ENCODE peak calls at places on chromosome 16, in five cellular contexts. F is HepG2, S is HCT116, W is pancreas, Q is stomach. P is an unnamed sample. For H3K36me3, the result is how much of the 10 kb centered on the place peaks cover.

GRCh38 chr16:31397701-31398100 is 4.6 kb downstream of the ITGAD start:
- DNase-seq in F (no peak), Q (no peak), S (no peak), W (no peak), P (no peak)

GRCh38 chr16:8611122-8611521 is 10.4 kb upstream of the METTL22 start:
- DNase-seq in S (no peak), W (no peak), F (no peak), Q (no peak), P (no peak)

GRCh38 chr16:53817812-53818211 is 113.9 kb downstream of the FTO start:
- DNase-seq in Q (no peak), W (no peak), S (no peak), F (no peak), P (no peak)

GRCh38 chr16:29983420-29984136 is 9.9 kb downstream of the TAOK2 start:
- DNase-seq in Q (no peak), F (no peak), S (no peak), W (no peak), P (no peak)

GRCh38 chr16:46871587-46871986 is 12.6 kb upstream of the GPT2 start:
- DNase-seq in S (no peak), W (no peak), F (no peak), Q (no peak), P (no peak)

GRCh38 chr16:23317266-23317661 is 15.2 kb downstream of the SCNN1B start:
- DNase-seq in S (no peak), F (no peak), W (peak), Q (peak), P (peak)

GRCh38 chr16:86079185-86079885 is 180.4 kb downstream of the IRF8 start:
- DNase-seq in F (no peak), S (no peak), Q (no peak), W (no peak), P (peak)

GRCh38 chr16:29674188-29674587 is 4.8 kb upstream of the QPRT start:
- DNase-seq in F (no peak), W (no peak), S (no peak), Q (no peak), P (no peak)

GRCh38 chr16:49276646-49277385 is 4.8 kb downstream of the CBLN1 start:
- DNase-seq in W (no peak), S (no peak), F (no peak), Q (no peak), P (no peak)

GRCh38 chr16:55641430-55642056 is 14.2 kb upstream of the SLC6A2 start:
- DNase-seq in Q (no peak), W (no peak), F (peak), S (no peak), P (no peak)

GRCh38 chr16:14307623-14308356 is 236.7 kb downstream of the MRTFB start:
- DNase-seq in Q (no peak), F (no peak), W (peak), S (no peak), P (peak)

GRCh38 chr16:2146739-2147138 is 1.7 kb upstream of the RAB26 start:
- DNase-seq in Q (no peak), S (no peak), W (peak), F (no peak), P (no peak)

GRCh38 chr16:57240872-57241271 is 4.2 kb upstream of the ARL2BP start:
- DNase-seq in W (no peak), S (no peak), F (no peak), Q (no peak), P (no peak)

GRCh38 chr16:15752717-15753488 is 102.9 kb downstream of the NDE1 start:
- DNase-seq in W (no peak), S (no peak), F (no peak), Q (no peak), P (no peak)

GRCh38 chr16:85652431-85653221 is 36.1 kb downstream of the GINS2 start:
- DNase-seq in W (peak), Q (peak), S (no peak), F (peak), P (peak)

GRCh38 chr16:26118575-26118974 is 426.8 kb downstream of the HS3ST4 start:
- DNase-seq in S (no peak), W (no peak), Q (no peak), F (no peak), P (no peak)

GRCh38 chr16:56625943-56626654 is 518 bp downstream of the MT1E start:
- DNase-seq in S (no peak), Q (no peak), F (no peak), W (peak), P (peak)

GRCh38 chr16:82345318-82345717 is 175.3 kb upstream of the MPHOSPH6 start:
- DNase-seq in F (no peak), Q (no peak), W (no peak), S (no peak), P (no peak)

GRCh38 chr16:85522842-85523601 is 90.1 kb upstream of the GSE1 start:
- DNase-seq in Q (peak), W (no peak), F (no peak), S (no peak), P (peak)

GRCh38 chr16:88766975-88767374 is 18.0 kb downstream of the PIEZO1 start:
- DNase-seq in W (no peak), S (no peak), F (no peak), Q (no peak), P (no peak)

GRCh38 chr16:88762941-88763340 is 22.1 kb downstream of the PIEZO1 start:
- DNase-seq in F (no peak), Q (no peak), S (no peak), W (no peak), P (no peak)

GRCh38 chr16:88764080-88764479 is 20.9 kb downstream of the PIEZO1 start:
- DNase-seq in S (no peak), F (no peak), W (no peak), Q (no peak), P (no peak)

GRCh38 chr16:88763502-88764053 is 21.4 kb downstream of the PIEZO1 start:
- DNase-seq in Q (peak), S (no peak), W (peak), F (peak), P (no peak)

DNA sequence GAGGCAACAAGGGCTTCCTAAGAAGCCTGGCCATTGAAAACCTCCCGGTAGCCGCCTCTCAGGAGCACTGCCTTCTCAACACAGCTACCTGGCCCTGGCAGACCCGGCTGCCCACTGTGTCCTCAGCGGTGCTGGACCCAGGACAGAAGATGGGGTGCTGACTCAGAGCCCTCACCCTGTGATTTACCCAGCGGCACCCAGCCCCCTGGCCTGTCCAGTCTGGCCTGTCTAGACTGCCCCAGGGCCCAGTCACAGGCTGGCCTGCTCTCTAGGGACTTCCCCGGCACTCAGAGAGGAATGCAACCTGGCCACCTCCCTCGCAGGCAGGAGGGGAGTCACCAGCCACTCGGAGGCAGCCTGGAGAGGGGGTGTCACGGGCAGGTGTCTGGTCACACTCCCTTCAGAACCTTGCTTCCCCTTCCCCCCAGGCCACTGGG is 20.1 kb downstream of the PIEZO1 start:
- DNase-seq in Q (no peak), S (no peak), W (peak), F (no peak), P (no peak)
- H3K36me3 ChIP-seq in Q (under half), S (under half), W (under half), F (under half), P (under half)

DNA sequence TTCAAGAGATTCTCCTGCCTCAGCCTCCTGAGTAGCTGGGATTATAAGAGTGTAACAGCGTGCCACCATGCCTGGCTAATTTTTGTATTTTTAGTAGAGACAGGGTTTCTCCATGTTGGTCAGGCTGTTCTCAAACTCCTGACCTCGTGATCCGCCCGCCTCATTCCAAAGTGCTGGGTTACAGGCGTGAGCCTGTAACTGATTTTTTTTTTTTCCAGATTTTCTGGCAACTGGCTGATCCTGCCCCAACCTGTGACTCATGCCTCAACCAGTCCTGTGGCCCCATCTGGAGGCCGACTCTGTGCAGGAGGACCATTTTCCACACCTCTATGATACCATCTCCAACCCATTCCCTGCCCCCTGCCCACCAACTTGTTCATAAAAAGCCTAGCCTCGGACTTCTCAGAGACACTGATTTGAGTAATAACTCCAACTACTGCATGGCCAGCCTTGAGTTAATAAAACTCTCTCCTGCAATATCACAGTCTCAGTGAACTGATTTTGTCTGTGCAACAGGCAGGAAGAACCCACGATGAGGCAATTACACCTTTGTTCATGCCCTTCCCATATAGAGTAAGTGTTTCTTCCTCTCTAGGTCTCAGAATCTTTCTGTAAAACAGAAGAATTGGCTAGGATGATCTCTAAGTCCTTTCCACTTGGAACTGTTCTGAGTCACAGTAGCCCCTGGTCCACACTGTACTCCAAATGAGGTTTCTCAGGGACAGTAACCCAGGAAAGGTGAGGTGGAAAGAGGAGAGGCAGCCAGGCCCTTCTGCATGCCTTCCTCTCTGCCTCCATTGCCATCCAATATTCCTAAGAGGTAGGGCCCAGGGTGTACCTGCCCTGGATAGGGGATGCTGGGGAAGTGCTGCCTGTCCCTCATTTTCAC is 8.8 kb upstream of the CNOT1 start:
- DNase-seq in Q (peak), S (peak), W (peak), F (peak), P (no peak)
- TF ChIP-seq CTCF in Q (no peak), S (peak), W (no peak), F (peak), P (peak)

DNA sequence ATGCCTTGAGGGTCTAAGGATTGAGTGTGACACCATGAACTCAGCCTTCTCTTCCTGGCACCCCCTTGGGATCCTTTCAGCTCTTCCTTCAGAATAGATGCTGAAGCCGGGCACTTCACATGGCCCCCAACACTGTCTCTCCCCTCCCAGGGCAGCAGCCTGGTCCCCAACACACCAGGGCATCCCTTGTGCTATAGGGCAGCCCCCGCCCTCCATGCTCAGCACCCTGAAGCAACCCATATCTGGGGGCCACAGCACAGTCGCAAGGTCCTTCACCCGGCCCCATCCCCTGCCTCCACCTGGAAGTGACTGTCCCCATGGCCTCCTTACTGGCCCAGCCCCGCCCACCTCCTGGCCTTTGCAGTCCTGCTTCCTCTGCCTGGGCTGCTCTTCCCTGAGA is 143.1 kb downstream of the C16orf95 start:
- DNase-seq in S (no peak), W (no peak), Q (no peak), F (no peak), P (no peak)
- H3K36me3 ChIP-seq in S (under half), W (under half), Q (under half), F (under half), P (under half)

DNA sequence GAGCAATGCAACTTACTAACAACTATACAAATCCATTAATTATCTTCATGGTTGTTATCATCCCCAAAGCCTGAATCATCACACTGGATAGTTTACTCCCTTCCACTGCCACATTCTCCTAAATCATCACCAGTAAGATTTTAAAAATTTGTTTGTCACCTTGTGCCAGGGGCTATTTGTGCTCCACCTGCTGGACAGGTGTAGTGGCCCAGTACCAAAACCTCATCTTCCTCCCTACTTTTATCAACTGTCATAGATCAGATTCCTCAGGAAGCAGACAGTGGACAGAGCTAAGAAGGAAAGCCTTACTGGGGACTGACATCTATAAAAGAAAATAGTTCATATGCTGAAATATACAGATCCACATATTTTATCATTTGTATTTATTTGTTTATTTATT is 280.4 kb downstream of the CDH11 start:
- DNase-seq in F (no peak), S (no peak), Q (no peak), W (no peak), P (no peak)
- TF ChIP-seq CTCF in F (no peak), S (no peak), Q (no peak), W (no peak), P (no peak)

GRCh38 chr16:83966153-83966696 is 1.8 kb upstream of the NECAB2 start:
- DNase-seq in S (no peak), Q (no peak), W (no peak), F (no peak), P (no peak)

GRCh38 chr16:83961591-83961990 is 6.5 kb upstream of the NECAB2 start:
- DNase-seq in W (no peak), F (no peak), Q (no peak), S (no peak), P (no peak)

GRCh38 chr16:83964684-83965443 is 3.2 kb upstream of the NECAB2 start:
- DNase-seq in F (no peak), S (no peak), W (no peak), Q (no peak), P (no peak)

GRCh38 chr16:83965444-83966152 is 2.4 kb upstream of the NECAB2 start:
- DNase-seq in W (no peak), Q (no peak), S (no peak), F (no peak), P (no peak)

DNA sequence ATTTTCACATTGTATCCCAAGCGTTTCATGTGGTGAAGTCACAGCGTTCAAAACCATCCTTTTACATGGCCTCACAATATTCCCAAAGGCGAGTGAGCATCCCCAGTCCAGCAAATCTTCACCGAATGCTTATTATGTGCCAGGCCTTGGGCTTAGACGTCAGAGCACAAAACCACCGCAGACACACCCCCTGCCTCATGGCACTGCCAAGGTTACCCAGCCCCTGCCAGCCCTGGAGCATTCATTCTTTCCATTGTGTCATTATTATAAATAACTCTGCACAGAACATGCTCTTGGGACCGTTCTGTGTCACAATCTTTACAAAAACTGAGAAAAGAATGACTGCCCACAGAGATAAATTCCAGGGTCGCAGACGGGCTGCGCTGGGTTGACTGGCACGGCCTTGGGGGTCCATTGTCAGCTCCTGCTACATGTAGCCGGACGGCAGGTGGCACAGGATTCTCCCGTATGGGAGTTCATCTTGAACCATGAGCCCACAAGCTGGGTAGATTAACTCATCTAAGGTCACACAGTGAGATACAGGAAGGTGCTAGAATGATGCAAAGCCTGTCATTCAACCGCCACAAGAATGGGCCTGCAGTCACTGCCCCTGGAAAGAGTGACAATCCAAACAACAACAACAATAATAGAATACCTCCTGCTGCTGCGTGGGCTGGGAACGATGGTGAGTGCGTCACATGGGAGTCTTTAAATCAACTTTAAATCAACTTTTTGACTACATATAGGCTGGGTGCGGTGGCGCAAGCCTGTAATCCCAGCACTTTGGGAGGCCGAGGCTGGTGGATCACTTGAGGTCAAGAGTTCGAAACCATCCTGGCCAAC is 4.5 kb upstream of the NECAB2 start:
- DNase-seq in Q (no peak), F (no peak), S (no peak), W (no peak), P (no peak)
- H3K36me3 ChIP-seq in Q (under half), F (half or more), S (under half), W (under half), P (half or more)

DNA sequence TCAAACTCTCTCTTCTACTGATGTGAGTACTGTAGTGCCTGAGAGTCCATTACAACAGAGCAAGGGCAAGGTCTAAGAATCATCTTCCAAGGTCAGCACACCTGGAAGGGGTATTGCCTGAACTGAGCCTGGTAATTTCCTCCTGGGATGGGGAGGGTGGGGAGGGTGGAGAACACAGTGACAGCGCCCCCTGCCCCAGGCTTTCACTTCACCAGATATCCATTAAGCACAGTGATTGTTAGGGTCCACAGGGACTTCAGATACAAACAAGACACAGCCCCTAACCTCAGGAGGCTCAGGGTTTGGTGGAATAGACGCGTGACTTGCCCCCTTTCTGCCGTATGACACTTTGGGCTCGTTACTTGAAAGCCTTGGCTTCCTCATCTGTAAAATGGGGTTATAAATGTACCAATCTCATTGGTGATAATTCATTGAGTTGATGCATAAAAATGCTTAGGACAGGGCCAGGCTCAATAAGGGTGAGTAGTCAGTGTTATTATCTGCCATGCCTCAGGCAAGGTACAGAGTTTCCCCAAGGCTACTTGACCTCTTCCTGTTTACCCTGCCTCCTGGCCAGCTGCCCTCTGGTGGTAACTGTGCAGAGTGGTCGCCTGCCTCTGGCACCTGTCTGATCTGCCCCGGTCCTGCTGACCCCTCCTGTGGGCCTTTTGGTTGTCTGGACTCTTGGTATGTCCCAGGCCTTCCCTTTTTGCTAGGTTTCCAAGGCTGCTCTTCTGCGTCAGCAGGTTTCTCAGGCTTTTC is 13.1 kb upstream of the BRD7 start:
- DNase-seq in W (no peak), F (peak), Q (no peak), S (no peak), P (no peak)
- TF ChIP-seq CTCF in W (no peak), F (peak), Q (no peak), S (peak), P (no peak)

GRCh38 chr16:50335198-50335958 is 33.4 kb downstream of the BRD7 start:
- DNase-seq in F (no peak), Q (no peak), W (no peak), S (no peak), P (no peak)
- H3K36me3 ChIP-seq in F (half or more), Q (under half), W (under half), S (under half), P (under half)

GRCh38 chr16:720990-721764 is at the start of gene ANTKMT:
- DNase-seq in W (peak), F (peak), Q (peak), S (no peak), P (peak)

GRCh38 chr16:719815-720506 is 985 bp upstream of the ANTKMT start:
- DNase-seq in Q (no peak), W (no peak), F (peak), S (no peak), P (no peak)

GRCh38 chr16:718922-719321 is 2.0 kb upstream of the ANTKMT start:
- DNase-seq in W (no peak), F (no peak), S (no peak), Q (no peak), P (no peak)

GRCh38 chr16:721765-722481 is 977 bp downstream of the ANTKMT start:
- DNase-seq in W (peak), S (no peak), Q (no peak), F (no peak), P (no peak)

DNA sequence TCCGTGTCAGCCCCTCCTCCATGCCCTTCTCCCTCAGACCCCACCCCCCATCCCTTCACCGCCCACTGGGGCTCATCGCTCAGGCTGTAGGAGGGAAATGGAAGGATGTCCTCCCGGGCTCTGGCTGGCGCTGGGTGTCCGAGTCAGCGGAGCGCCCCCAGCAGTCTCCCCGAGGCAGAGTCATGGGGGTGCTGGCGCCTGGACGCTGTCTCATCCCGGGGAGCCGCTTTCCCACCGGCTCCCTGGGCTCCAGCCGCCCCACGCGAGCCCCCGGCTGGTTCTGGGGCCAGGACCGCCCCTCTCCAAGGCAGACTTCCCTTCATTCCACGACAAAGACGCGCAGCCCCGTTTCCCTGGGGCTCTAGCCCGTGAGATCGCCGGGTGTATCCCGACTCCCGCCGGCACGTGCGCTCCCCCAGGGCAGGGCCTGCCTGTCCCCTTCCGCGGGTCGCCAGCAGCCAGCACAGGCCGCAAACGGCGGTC is 398 bp upstream of the ANTKMT start:
- DNase-seq in W (peak), Q (no peak), S (no peak), F (no peak), P (no peak)
- TF ChIP-seq CTCF in W (no peak), Q (no peak), S (no peak), F (peak), P (no peak)

P was measured in tibial artery.